ENCODE peak calls at places on chromosomes 5 and 9, in seven cellular contexts. One of them, this sample, is unnamed.
A peak's percentile ranks its signal among the peaks of the same experiment; 100 is the strongest.

GRCh38 chr9:15885464-15885863 is 332.6 kb downstream of the CCDC171 start:
- DNase-seq in stimulated activated CD8-positive, alpha-beta memory T cell treated with anti-CD3 and anti-CD28 coated beads, Interleukin-12 subunit alpha, Interleukin-12 subunit beta, amount 100 ng/mL, for 1 hour: no peak
- DNase-seq in NCI-H1694 treated with DMSO at 0.1 percent for 48 hours: no peak
- DNase-seq in T-cell: no peak
- DNase-seq in LHCN-M2: no peak
- DNase-seq in EH: no peak
- DNase-seq in osteocyte: no peak
- DNase-seq in this sample: no peak

GRCh38 chr9:138033950-138034349 is 156.4 kb downstream of the CACNA1B start:
- DNase-seq in LHCN-M2: no peak
- DNase-seq in osteocyte: no peak
- DNase-seq in EH: no peak
- DNase-seq in stimulated activated CD8-positive, alpha-beta memory T cell treated with anti-CD3 and anti-CD28 coated beads, Interleukin-12 subunit alpha, Interleukin-12 subunit beta, amount 100 ng/mL, for 1 hour: no peak
- DNase-seq in NCI-H1694 treated with DMSO at 0.1 percent for 48 hours: no peak
- DNase-seq in T-cell: no peak
- DNase-seq in this sample: no peak

GRCh38 chr9:34430843-34431437 is 27.4 kb downstream of the FAM219A start:
- DNase-seq in LHCN-M2: peak; percentile 73
- DNase-seq in T-cell: no peak
- DNase-seq in osteocyte: no peak
- DNase-seq in stimulated activated CD8-positive, alpha-beta memory T cell treated with anti-CD3 and anti-CD28 coated beads, Interleukin-12 subunit alpha, Interleukin-12 subunit beta, amount 100 ng/mL, for 1 hour: no peak
- DNase-seq in EH: peak; percentile 80
- DNase-seq in NCI-H1694 treated with DMSO at 0.1 percent for 48 hours: peak; percentile 92
- DNase-seq in this sample: no peak

GRCh38 chr5:5497132-5497748 is 74.8 kb downstream of the ICE1 start:
- DNase-seq in NCI-H1694 treated with DMSO at 0.1 percent for 48 hours: peak; percentile 41
- DNase-seq in osteocyte: no peak
- DNase-seq in LHCN-M2: peak; percentile 49
- DNase-seq in stimulated activated CD8-positive, alpha-beta memory T cell treated with anti-CD3 and anti-CD28 coated beads, Interleukin-12 subunit alpha, Interleukin-12 subunit beta, amount 100 ng/mL, for 1 hour: no peak
- DNase-seq in T-cell: no peak
- DNase-seq in EH: peak; percentile 52
- DNase-seq in this sample: no peak

GRCh38 chr5:43042176-43042625 is 2.1 kb upstream of the ANXA2R start:
- DNase-seq in T-cell: peak; percentile 86
- DNase-seq in EH: peak; percentile 81
- DNase-seq in stimulated activated CD8-positive, alpha-beta memory T cell treated with anti-CD3 and anti-CD28 coated beads, Interleukin-12 subunit alpha, Interleukin-12 subunit beta, amount 100 ng/mL, for 1 hour: peak; percentile 68
- DNase-seq in NCI-H1694 treated with DMSO at 0.1 percent for 48 hours: peak; percentile 93
- DNase-seq in osteocyte: no peak
- DNase-seq in LHCN-M2: no peak
- DNase-seq in this sample: peak; percentile 91

GRCh38 chr5:31186672-31187267 is 6.7 kb upstream of the CDH6 start:
- DNase-seq in LHCN-M2: peak; percentile 36
- DNase-seq in osteocyte: no peak
- DNase-seq in EH: peak; percentile 50
- DNase-seq in NCI-H1694 treated with DMSO at 0.1 percent for 48 hours: peak; percentile 16
- DNase-seq in stimulated activated CD8-positive, alpha-beta memory T cell treated with anti-CD3 and anti-CD28 coated beads, Interleukin-12 subunit alpha, Interleukin-12 subunit beta, amount 100 ng/mL, for 1 hour: no peak
- DNase-seq in T-cell: no peak
- DNase-seq in this sample: no peak

GRCh38 chr9:114373960-114374730 is 13.6 kb downstream of the AKNA start:
- DNase-seq in osteocyte: no peak
- DNase-seq in T-cell: no peak
- DNase-seq in NCI-H1694 treated with DMSO at 0.1 percent for 48 hours: no peak
- DNase-seq in LHCN-M2: no peak
- DNase-seq in EH: no peak
- DNase-seq in stimulated activated CD8-positive, alpha-beta memory T cell treated with anti-CD3 and anti-CD28 coated beads, Interleukin-12 subunit alpha, Interleukin-12 subunit beta, amount 100 ng/mL, for 1 hour: no peak
- DNase-seq in this sample: no peak

GRCh38 chr5:68845121-68845520 is 248.7 kb upstream of the SLC30A5 start:
- DNase-seq in T-cell: no peak
- DNase-seq in stimulated activated CD8-positive, alpha-beta memory T cell treated with anti-CD3 and anti-CD28 coated beads, Interleukin-12 subunit alpha, Interleukin-12 subunit beta, amount 100 ng/mL, for 1 hour: no peak
- DNase-seq in EH: peak; percentile 17
- DNase-seq in osteocyte: no peak
- DNase-seq in NCI-H1694 treated with DMSO at 0.1 percent for 48 hours: no peak
- DNase-seq in LHCN-M2: peak; percentile 25
- DNase-seq in this sample: no peak

GRCh38 chr5:133992429-133993151 is 12.2 kb downstream of the VDAC1 start:
- DNase-seq in LHCN-M2: no peak
- DNase-seq in stimulated activated CD8-positive, alpha-beta memory T cell treated with anti-CD3 and anti-CD28 coated beads, Interleukin-12 subunit alpha, Interleukin-12 subunit beta, amount 100 ng/mL, for 1 hour: no peak
- DNase-seq in NCI-H1694 treated with DMSO at 0.1 percent for 48 hours: no peak
- DNase-seq in T-cell: no peak
- DNase-seq in osteocyte: no peak
- DNase-seq in EH: no peak
- DNase-seq in this sample: no peak

GRCh38 chr9:136119259-136120118 is 814 bp upstream of the TMEM250 start:
- DNase-seq in osteocyte: no peak
- DNase-seq in stimulated activated CD8-positive, alpha-beta memory T cell treated with anti-CD3 and anti-CD28 coated beads, Interleukin-12 subunit alpha, Interleukin-12 subunit beta, amount 100 ng/mL, for 1 hour: no peak
- DNase-seq in NCI-H1694 treated with DMSO at 0.1 percent for 48 hours: no peak
- DNase-seq in LHCN-M2: peak; percentile 36
- DNase-seq in EH: peak; percentile 69
- DNase-seq in T-cell: no peak
- DNase-seq in this sample: no peak